ENCODE peak calls at places on chromosomes 13 and 19, in ten cellular contexts. Y is transverse colon, F is GM12864, E is heart left ventricle, C is IMR-90, U is retinal pigment epithelial cell, G is GM12865, I is mammary epithelial cell, V is PC-3, T is brain microvascular endothelial cell. O is an unnamed sample.

GRCh38 chr13:23980160-23980551 is 82.9 kb upstream of the C1QTNF9B start:
- DNase-seq in Y (peak), F (no peak), E (peak), C (peak), U (no peak), G (peak), I (peak), V (peak), T (peak), O (peak)

GRCh38 chr13:111397202-111397880 is 76.9 kb downstream of the TEX29 start:
- DNase-seq in Y (no peak), F (no peak), E (no peak), C (no peak), U (no peak), G (no peak), I (no peak), V (no peak), T (no peak), O (no peak)

GRCh38 chr13:50715402-50716146 is 127.9 kb downstream of the DLEU7 start:
- DNase-seq in Y (peak), F (no peak), E (peak), C (no peak), U (no peak), G (no peak), I (no peak), V (no peak), T (no peak), O (no peak)

GRCh38 chr13:19605161-19605955 is 28.1 kb upstream of the MPHOSPH8 start:
- DNase-seq in Y (no peak), F (no peak), E (no peak), C (peak), U (no peak), G (no peak), I (peak), V (peak), T (no peak), O (peak)

GRCh38 chr13:35953537-35954206 is 177.5 kb downstream of the DCLK1 start:
- DNase-seq in Y (peak), F (no peak), E (peak), C (peak), U (peak), G (peak), I (peak), V (peak), T (peak), O (peak)

GRCh38 chr19:29622191-29623070 is 16.3 kb downstream of the POP4 start:
- DNase-seq in Y (peak), F (no peak), E (no peak), C (no peak), U (no peak), G (peak), I (no peak), V (peak), T (no peak), O (no peak)

GRCh38 chr19:33473644-33474305 is 47.8 kb downstream of the PEPD start:
- DNase-seq in Y (no peak), F (no peak), E (no peak), C (peak), U (no peak), G (no peak), I (no peak), V (peak), T (peak), O (peak)

GRCh38 chr19:45376045-45376724 is 5.8 kb upstream of the ERCC2 start:
- DNase-seq in Y (no peak), F (no peak), E (peak), C (peak), U (peak), G (no peak), I (peak), V (peak), T (peak), O (peak)

GRCh38 chr13:76667551-76667950 is 218.7 kb downstream of the KCTD12 start:
- DNase-seq in Y (no peak), F (no peak), E (peak), C (peak), U (peak), G (peak), I (peak), V (peak), T (peak), O (peak)

GRCh38 chr13:95275322-95276118 is 25.7 kb downstream of the ABCC4 start:
- DNase-seq in Y (no peak), F (no peak), E (no peak), C (no peak), U (peak), G (no peak), I (no peak), V (peak), T (no peak), O (peak)

GRCh38 chr19:48553676-48554384 is 1.9 kb downstream of the SULT2B1 start:
- DNase-seq in Y (peak), F (no peak), E (no peak), C (peak), U (no peak), G (no peak), I (peak), V (peak), T (peak), O (peak)

GRCh38 chr19:58480831-58481230 is 4.7 kb downstream of the ZNF446 start:
- DNase-seq in Y (no peak), F (no peak), E (no peak), C (no peak), U (no peak), G (no peak), I (no peak), V (no peak), T (no peak), O (no peak)

GRCh38 chr19:47074621-47075020 is 26.2 kb upstream of the TMEM160 start:
- DNase-seq in Y (no peak), F (no peak), E (no peak), C (no peak), U (no peak), G (no peak), I (no peak), V (no peak), T (no peak), O (no peak)
- TF ChIP-seq CTCF in Y (no peak), F (no peak), E (no peak), C (no peak), U (no peak), G (no peak), I (no peak), V (no peak), T (no peak), O (no peak)

GRCh38 chr13:73171242-73171641 is 112.4 kb downstream of the KLF5 start:
- DNase-seq in Y (peak), F (no peak), E (no peak), C (no peak), U (no peak), G (no peak), I (peak), V (peak), T (no peak), O (no peak)
- H3K4me3 ChIP-seq in Y (no peak), F (no peak), E (no peak), C (no peak), U (no peak), G (no peak), I (no peak), V (peak), T (no peak), O (no peak)

GRCh38 chr19:8686549-8686948 is 12.0 kb downstream of the ACTL9 start:
- DNase-seq in Y (no peak), F (no peak), E (no peak), C (no peak), U (no peak), G (no peak), I (no peak), V (no peak), T (no peak), O (no peak)

GRCh38 chr19:8688930-8689329 is 9.7 kb downstream of the ACTL9 start:
- DNase-seq in Y (no peak), F (no peak), E (no peak), C (no peak), U (no peak), G (no peak), I (no peak), V (no peak), T (no peak), O (no peak)

GRCh38 chr19:8695501-8695900 is 3.1 kb downstream of the ACTL9 start:
- DNase-seq in Y (no peak), F (no peak), E (no peak), C (no peak), U (no peak), G (no peak), I (no peak), V (no peak), T (no peak), O (no peak)

GRCh38 chr19:8695911-8696310 is 2.7 kb downstream of the ACTL9 start:
- DNase-seq in Y (no peak), F (no peak), E (no peak), C (no peak), U (no peak), G (no peak), I (no peak), V (no peak), T (no peak), O (no peak)

DNA sequence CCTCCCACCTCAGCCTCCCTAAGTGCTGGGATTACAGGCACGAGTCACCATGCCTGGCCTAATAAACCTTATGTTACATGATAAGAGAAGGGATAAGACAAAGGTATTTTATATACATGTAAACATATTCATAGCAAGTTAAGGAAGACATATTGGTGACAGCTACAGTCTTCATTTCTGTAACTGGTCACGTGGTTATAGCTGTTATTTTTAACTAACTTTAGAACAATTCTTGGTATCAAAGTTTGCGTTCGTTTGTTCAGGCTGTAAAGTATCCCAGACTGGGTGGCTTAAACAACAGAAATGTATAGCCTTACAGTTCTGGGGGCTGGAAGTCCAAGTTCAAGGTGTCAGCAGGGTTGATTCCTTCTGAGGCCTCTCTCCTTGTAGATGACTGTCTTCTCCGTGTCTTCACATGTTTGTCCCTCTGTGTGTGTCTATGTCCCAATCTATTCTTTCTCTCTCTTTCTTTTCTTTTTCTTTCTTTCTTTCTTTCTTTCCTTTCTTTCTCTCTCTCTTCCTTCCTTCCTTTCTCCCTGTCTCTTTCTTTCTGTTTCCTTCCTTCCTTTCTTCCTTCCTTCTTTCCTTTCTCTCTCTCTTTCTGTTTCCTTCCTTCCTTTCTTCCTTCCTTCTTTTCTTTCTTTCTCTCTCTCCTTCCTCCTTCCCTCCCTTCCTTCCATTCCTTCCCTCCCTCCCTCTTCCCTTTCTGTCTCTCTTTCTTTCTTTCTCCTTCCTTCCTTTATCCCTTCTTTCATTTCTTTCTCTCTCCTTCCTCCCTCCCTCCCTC is 7.6 kb downstream of the ACTL9 start:
- DNase-seq in Y (no peak), F (no peak), E (no peak), C (no peak), U (no peak), G (no peak), I (no peak), V (no peak), T (no peak), O (no peak)
- TF ChIP-seq CTCF in Y (no peak), F (no peak), E (no peak), C (no peak), U (no peak), G (no peak), I (no peak), V (no peak), T (no peak), O (no peak)

GRCh38 chr19:13206581-13206980 is 56.4 kb downstream of the IER2 start:
- DNase-seq in Y (no peak), F (no peak), E (no peak), C (no peak), U (no peak), G (no peak), I (no peak), V (no peak), T (no peak), O (no peak)

GRCh38 chr19:13208131-13208963 is 58.1 kb downstream of the IER2 start:
- DNase-seq in Y (peak), F (peak), E (peak), C (peak), U (no peak), G (peak), I (no peak), V (no peak), T (peak), O (peak)

GRCh38 chr19:13209797-13210775 is 59.9 kb downstream of the IER2 start:
- DNase-seq in Y (no peak), F (no peak), E (no peak), C (no peak), U (no peak), G (no peak), I (no peak), V (no peak), T (no peak), O (no peak)

GRCh38 chr19:13208964-13209796 is 59.0 kb downstream of the IER2 start:
- DNase-seq in Y (no peak), F (no peak), E (no peak), C (no peak), U (no peak), G (peak), I (no peak), V (no peak), T (no peak), O (no peak)

DNA sequence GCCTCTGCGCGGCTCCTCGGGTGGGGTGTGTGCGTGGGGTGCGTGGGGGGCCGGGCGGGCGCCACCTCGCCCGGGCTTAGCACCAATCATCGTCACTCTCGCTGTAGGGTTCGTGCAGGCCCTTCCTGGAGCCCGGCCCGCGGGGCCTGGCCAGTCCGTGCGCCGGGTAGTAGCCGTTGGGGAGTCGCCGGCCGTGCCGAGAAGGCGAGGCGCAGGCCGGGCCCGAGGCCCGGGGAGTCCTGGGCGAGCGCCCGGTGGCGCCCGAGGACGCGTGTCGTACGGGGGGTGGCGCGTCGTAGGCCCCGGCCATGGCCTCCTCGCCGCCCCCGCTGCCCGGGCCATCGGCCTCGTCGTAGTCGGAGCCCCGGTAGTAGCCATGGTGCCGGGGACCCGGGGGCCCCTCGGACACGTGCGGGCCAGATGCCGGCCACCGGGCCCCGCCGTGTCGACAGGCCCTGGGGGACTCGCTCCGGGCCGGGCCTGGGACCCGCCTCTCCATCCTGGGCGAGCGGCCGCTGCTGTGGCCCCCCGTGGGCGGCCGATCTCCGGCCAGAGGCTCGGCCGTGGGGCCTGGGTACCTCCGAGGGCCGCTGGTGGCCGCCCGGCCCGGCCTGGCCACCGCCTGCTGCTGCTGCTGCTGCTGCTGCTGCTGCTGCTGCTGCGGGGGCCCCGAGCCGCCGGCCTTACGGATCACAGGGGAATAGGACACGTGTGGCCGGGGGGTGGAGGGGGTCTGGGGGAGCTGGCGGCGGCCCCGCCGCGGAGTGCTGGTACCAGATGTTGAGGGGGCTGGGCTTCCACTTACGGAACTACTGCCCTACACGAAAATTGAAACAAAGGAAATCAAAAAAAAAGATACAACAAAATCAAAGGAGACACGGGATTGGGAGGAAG is 57.3 kb downstream of the IER2 start:
- DNase-seq in Y (no peak), F (no peak), E (peak), C (no peak), U (no peak), G (peak), I (no peak), V (no peak), T (no peak), O (peak)
- H3K4me3 ChIP-seq in Y (peak), F (peak), E (peak), C (peak), U (no peak), G (peak), I (no peak), V (no peak), T (peak), O (no peak)

GRCh38 chr19:56191115-56191514 is 6.5 kb downstream of the ZSCAN5B start:
- DNase-seq in Y (no peak), F (no peak), E (no peak), C (no peak), U (no peak), G (no peak), I (no peak), V (no peak), T (no peak), O (no peak)
- TF ChIP-seq CTCF in Y (no peak), F (no peak), E (no peak), C (no peak), U (no peak), G (no peak), I (no peak), V (no peak), T (no peak), O (no peak)

GRCh38 chr13:39159393-39159792 is 121.1 kb downstream of the NHLRC3 start:
- DNase-seq in Y (no peak), F (no peak), E (no peak), C (no peak), U (peak), G (no peak), I (peak), V (no peak), T (no peak), O (no peak)

DNA sequence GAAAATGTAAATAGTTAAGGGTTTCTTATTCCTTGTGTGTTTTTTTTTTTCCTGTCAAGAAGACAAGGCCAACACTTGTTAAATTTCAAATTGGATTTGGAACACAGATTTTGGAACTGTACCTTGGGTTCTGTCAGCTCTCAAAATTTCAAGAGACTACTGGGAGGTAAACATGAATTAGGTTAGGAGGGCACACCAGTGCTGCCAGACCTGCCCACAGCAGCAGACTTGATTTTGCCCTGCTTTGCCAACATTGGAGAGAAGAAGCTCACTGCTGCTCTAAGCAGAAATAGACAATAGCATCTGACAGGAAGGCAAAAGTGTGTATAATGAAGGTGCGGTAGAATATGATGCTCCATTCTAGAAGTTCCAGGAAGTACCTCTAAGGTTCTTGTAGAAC is 121.7 kb downstream of the NHLRC3 start:
- DNase-seq in Y (no peak), F (no peak), E (no peak), C (no peak), U (no peak), G (no peak), I (no peak), V (no peak), T (no peak), O (no peak)
- H3K4me3 ChIP-seq in Y (no peak), F (no peak), E (no peak), C (no peak), U (no peak), G (no peak), I (no peak), V (no peak), T (no peak), O (no peak)

DNA sequence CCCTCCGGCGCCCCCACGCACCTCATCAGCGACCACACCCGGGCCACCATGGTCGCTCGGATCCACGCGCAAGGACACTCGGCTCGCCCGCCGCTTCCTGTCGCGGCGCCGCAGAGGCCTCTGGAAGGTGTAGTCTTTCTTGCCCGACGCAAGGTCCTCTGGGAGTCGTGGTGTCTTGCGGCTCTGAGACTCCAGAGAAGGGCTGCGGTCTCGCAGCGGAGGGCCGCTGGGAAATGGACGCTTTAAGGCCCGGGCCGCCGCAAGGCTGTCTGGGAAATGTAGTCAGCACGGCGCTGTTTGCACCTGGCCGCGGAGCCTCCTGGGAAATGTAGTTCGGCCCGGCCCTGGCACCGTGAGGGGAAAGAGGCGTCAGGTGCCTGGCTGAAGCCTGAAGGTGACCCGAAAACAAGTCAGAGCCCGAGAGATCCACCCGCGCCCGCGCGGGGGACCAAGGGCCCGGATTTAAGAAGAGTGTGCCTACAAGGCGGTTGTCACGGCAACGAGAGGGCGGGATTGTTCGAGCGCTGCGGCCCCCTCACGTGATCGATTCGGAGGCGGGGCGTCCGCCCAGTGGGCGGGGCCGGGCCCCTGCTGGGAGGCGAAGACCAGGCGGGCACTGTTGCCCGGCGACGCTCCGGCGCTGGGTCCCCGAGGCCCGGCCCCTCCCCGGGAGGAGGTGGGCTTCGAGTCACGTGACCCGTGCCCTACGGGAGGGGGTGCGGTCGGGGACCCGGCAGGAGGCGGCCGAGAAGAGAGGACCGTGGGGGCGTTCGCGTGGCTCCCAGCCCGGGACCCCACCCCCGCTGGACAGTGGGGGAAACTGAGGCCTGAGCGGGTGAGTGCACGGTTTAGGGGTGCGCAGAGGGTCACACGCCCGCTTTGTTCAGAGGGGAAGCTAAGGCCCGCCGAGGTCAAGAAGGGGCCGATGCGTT is at the start of the genes HSD11B1L and MICOS13:
- DNase-seq in Y (peak), F (peak), E (peak), C (peak), U (peak), G (peak), I (peak), V (peak), T (peak), O (peak)
- TF ChIP-seq CTCF in Y (no peak), F (no peak), E (no peak), C (no peak), U (no peak), G (no peak), I (no peak), V (no peak), T (no peak), O (no peak)

GRCh38 chr19:51926784-51927741 is at the start of gene ZNF613:
- DNase-seq in Y (peak), F (peak), E (peak), C (peak), U (peak), G (peak), I (peak), V (peak), T (peak), O (peak)

GRCh38 chr19:51919606-51920005 is 7.7 kb upstream of the ZNF613 start:
- DNase-seq in Y (no peak), F (no peak), E (no peak), C (no peak), U (no peak), G (no peak), I (no peak), V (no peak), T (no peak), O (no peak)

GRCh38 chr19:51916167-51916566 is 11.1 kb upstream of the ZNF613 start:
- DNase-seq in Y (no peak), F (no peak), E (no peak), C (no peak), U (no peak), G (no peak), I (no peak), V (no peak), T (no peak), O (no peak)

GRCh38 chr19:51926426-51926783 is 867 bp upstream of the ZNF613 start:
- DNase-seq in Y (no peak), F (no peak), E (no peak), C (no peak), U (no peak), G (no peak), I (no peak), V (no peak), T (no peak), O (no peak)

DNA sequence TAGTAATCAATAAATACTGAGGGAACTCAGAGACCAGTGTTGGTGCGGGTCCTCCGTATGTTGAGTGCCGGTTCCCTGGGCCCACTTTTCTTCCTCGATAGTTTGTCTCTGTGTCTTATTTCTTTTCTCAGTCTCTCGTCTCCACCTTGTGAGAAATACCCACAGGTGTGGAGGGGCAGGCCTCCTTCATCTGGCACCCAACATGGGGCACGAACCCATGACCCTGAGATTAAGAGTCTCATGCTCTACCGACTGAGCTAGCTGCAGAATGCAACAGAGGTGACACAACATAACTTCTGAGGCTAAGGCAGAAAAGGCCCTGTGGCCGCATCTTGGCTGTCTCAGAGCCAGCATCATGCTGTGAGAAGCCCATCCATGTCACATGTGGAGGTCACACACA is 5.3 kb upstream of the ZNF613 start:
- DNase-seq in Y (no peak), F (no peak), E (no peak), C (no peak), U (no peak), G (peak), I (no peak), V (no peak), T (no peak), O (no peak)
- H3K4me3 ChIP-seq in Y (no peak), F (no peak), E (no peak), C (no peak), U (no peak), G (no peak), I (no peak), V (no peak), T (no peak), O (no peak)